ENCODE peak calls at places on chromosomes 3 and 15, in four cellular contexts. G is AG04450; E is CD8-positive, alpha-beta T cell; T is CD4-positive, alpha-beta T cell. L is an unnamed sample.

GRCh38 chr3:62493116-62493801 is 119.9 kb upstream of the FEZF2 start:
- DNase-seq in E (no peak), T (no peak), G (no peak), L (no peak)

GRCh38 chr3:152474585-152474984 is 205.9 kb downstream of the MBNL1 start:
- DNase-seq in E (no peak), T (no peak), G (no peak), L (no peak)

GRCh38 chr3:168495251-168495650 is 399.5 kb upstream of the GOLIM4 start:
- DNase-seq in T (no peak), G (no peak), E (no peak), L (no peak)

GRCh38 chr3:146921693-146922092 is 316.5 kb upstream of the PLSCR5 start:
- DNase-seq in T (no peak), G (no peak), E (no peak), L (no peak)

GRCh38 chr15:85009435-85009834 is 27.8 kb downstream of the PDE8A start:
- DNase-seq in T (no peak), E (no peak), G (no peak), L (no peak)

GRCh38 chr3:171099911-171100310 is 73.4 kb upstream of the SLC2A2 start:
- DNase-seq in E (no peak), T (no peak), G (no peak), L (no peak)

GRCh38 chr3:17741621-17742091 is 775 bp downstream of the TBC1D5 start:
- DNase-seq in T (no peak), E (no peak), G (no peak), L (no peak)

GRCh38 chr3:44832965-44833364 is 28.7 kb upstream of the TMEM42 start:
- DNase-seq in E (no peak), T (no peak), G (no peak), L (no peak)

GRCh38 chr3:64627471-64628321 is 60.1 kb downstream of the ADAMTS9 start:
- DNase-seq in T (no peak), G (no peak), E (no peak), L (no peak)

GRCh38 chr15:41128174-41128902 is 12.3 kb upstream of the INO80 start:
- DNase-seq in E (no peak), T (no peak), G (no peak), L (no peak)

GRCh38 chr3:134511500-134511899 is 25.6 kb downstream of the CEP63 start:
- DNase-seq in G (no peak), E (no peak), T (no peak), L (no peak)

GRCh38 chr15:72342385-72342784 is 22.4 kb upstream of the CELF6 start:
- DNase-seq in T (peak), G (no peak), E (peak), L (peak)

GRCh38 chr15:74037171-74038117 is 42.9 kb downstream of the PML start:
- DNase-seq in T (no peak), E (no peak), G (no peak), L (no peak)

GRCh38 chr3:156291269-156292123 is 171.1 kb downstream of the KCNAB1 start:
- DNase-seq in G (no peak), T (peak), E (no peak), L (peak)

GRCh38 chr15:32784571-32784970 is 66.8 kb downstream of the GREM1 start:
- DNase-seq in T (no peak), G (no peak), E (no peak), L (no peak)

GRCh38 chr15:80803580-80804525 is 24.7 kb downstream of the CEMIP start:
- DNase-seq in G (no peak), T (no peak), E (no peak), L (no peak)

GRCh38 chr15:62672268-62672667 is 370.3 kb upstream of the TPM1 start:
- DNase-seq in G (no peak), T (no peak), E (no peak), L (no peak)

GRCh38 chr3:72100062-72100511 is 315.1 kb upstream of the PROK2 start:
- DNase-seq in E (no peak), T (no peak), G (no peak), L (no peak)

GRCh38 chr15:51718745-51719144 is 18.7 kb downstream of the LYSMD2 start:
- DNase-seq in E (no peak), G (no peak), T (no peak), L (no peak)

GRCh38 chr3:49020335-49021212 is 1.3 kb upstream of the NDUFAF3 start:
- DNase-seq in G (no peak), T (no peak), E (no peak), L (no peak)

GRCh38 chr3:169104972-169105371 is 558.5 kb downstream of the MECOM start:
- DNase-seq in E (no peak), T (no peak), G (no peak), L (no peak)

GRCh38 chr3:138513073-138513843 is 78.8 kb downstream of the ESYT3 start:
- DNase-seq in T (no peak), G (no peak), E (no peak), L (no peak)
- H3K27ac ChIP-seq in T (no peak), G (no peak), E (no peak), L (no peak)

DNA sequence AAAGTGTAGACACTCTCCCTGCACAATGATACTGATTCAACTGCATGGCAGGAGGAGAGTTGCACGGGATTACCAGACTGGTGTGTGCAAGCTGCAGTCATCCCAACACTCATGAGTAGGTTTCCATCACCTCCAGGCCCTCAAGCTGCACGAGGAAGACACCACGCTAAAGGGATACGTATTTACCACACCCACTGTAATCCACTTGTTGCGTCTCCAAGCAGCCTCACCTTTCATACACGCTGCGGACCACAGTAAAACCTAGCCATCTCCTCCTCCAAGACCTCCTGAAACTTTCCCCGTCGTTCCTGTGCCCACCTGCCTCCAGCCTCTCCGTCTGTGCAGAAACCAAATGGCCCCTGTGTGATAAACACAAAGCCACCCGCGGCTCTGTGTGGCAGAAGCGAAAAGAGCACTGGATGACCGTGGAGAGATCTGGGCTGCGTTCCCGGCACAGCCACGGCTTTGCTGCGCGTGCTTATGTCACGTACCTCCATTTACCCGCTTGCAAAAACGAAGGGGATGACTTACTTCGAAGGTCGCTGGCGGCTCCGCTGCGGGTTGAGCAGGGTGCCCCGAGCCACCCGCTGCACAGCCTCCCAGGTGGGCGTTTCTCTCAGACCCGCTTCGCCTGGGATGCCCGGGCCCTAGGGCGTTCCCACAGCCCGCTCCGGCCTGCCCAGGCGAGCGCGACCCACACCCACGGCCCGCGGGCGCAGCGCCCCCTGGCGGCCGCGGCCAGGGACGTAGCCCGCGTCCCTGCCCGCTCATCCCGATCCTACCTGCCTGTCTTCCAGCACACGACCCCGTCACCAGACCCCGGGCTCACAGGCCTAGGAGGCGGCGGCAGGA is 638 bp downstream of the ABCC5 start:
- DNase-seq in E (no peak), G (no peak), T (no peak), L (peak)
- H3K27ac ChIP-seq in E (peak), G (no peak), T (peak), L (peak)

GRCh38 chr3:122562923-122563716 is 980 bp downstream of the PARP9 start:
- DNase-seq in G (no peak), T (no peak), E (no peak), L (no peak)
- H3K27ac ChIP-seq in G (no peak), T (peak), E (peak), L (peak)

DNA sequence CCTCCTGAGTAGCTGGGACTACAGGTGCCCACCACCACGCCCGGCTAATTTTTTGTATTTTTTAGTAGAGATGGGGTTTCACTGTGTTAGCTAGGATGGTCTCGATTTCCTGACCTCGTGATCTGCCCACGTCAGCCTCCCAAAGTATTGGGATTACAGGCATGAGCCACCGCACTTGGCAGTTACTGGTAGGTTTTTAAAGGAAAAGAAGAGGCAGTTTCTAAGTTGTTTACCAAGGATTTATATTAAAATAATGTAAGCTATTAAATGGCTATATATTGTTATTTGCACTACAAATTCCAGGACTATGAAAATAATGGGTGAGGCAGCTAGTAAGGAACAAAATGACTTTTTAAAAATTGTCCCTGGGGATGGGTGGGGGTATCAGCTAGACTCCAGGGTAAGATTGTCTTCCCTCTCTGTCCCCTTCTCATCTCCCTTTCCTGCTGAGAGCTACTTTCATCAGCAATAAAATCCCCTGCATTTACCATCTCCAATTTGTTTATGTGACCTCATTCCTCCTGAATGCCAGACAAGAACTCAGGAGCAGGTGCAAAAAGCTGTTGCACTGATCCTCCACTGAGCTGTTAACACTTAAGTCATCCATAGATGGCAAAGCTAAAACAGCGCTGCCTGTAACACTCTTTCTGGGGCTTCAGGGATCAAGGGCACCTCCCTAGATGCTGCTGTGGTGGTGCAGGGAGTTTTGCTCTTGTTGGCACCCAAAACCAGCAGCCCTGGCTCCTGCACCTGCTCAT is 165.2 kb downstream of the ZPLD1 start:
- DNase-seq in G (no peak), T (no peak), E (no peak), L (no peak)
- H3K27ac ChIP-seq in G (no peak), T (no peak), E (no peak), L (no peak)

GRCh38 chr15:94877833-94878232 is 646.5 kb downstream of the MCTP2 start:
- DNase-seq in G (no peak), T (no peak), E (no peak), L (no peak)
- H3K27ac ChIP-seq in G (no peak), T (no peak), E (no peak), L (no peak)

DNA sequence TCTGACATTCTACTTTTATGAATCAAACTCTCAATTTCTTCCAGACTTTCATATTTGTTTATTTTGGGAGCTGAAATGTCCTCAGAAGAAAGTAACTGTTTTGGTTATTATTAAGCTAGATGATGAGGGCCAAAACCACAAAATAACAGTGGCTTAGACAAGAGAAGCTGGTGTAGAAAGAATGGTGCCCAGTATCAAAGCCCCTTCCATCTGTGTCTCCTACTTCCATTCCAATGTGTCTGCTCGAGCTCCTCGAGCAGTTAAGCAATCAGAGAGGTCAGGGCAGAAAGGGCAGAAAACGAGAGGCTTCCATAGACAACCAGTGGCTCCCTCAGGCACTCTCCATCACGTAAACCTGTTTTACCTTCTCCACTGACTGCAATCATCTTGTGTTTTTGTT is 59.7 kb upstream of the MAGI1 start:
- DNase-seq in E (no peak), G (peak), T (no peak), L (no peak)
- H3K27ac ChIP-seq in E (no peak), G (no peak), T (no peak), L (no peak)

GRCh38 chr15:64288999-64289398 is 67.0 kb downstream of the CSNK1G1 start:
- DNase-seq in E (no peak), T (no peak), G (no peak), L (no peak)

GRCh38 chr15:64288577-64288976 is 67.4 kb downstream of the CSNK1G1 start:
- DNase-seq in E (no peak), T (no peak), G (peak), L (no peak)

GRCh38 chr15:64286473-64286872 is 69.5 kb downstream of the CSNK1G1 start:
- DNase-seq in G (no peak), E (no peak), T (no peak), L (no peak)

GRCh38 chr15:64287953-64288352 is 68.0 kb downstream of the CSNK1G1 start:
- DNase-seq in E (no peak), T (no peak), G (no peak), L (no peak)

DNA sequence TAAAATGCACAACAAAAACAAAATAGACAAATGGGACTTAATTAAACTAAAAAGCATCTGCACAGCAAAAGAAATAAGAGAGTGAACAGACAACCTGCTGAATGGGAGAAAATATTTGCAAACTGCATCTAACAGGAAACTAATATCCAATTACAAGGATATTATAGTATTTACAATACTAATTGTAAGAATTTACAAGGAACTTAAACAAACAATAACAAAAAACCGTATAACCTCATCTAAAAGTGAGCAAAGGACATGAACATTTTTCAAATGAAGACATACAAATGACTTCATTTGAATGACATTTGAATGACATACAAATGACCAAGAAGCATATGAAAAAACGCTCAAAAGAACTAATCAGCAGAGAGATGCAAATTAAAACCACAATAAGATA is 66.4 kb downstream of the CSNK1G1 start:
- DNase-seq in G (no peak), E (no peak), T (no peak), L (no peak)
- H3K27ac ChIP-seq in G (no peak), E (no peak), T (no peak), L (no peak)

GRCh38 chr15:101105059-101105851 is 146.6 kb downstream of the CHSY1 start:
- DNase-seq in G (no peak), E (no peak), T (no peak), L (no peak)
- H3K27ac ChIP-seq in G (no peak), E (no peak), T (no peak), L (no peak)

GRCh38 chr3:194148383-194148782 is 12.4 kb downstream of the HES1 start:
- DNase-seq in T (no peak), G (no peak), E (no peak), L (peak)

GRCh38 chr3:194147679-194148078 is 11.7 kb downstream of the HES1 start:
- DNase-seq in E (no peak), G (no peak), T (no peak), L (no peak)

GRCh38 chr3:194145702-194146101 is 9.8 kb downstream of the HES1 start:
- DNase-seq in T (no peak), G (no peak), E (no peak), L (no peak)

GRCh38 chr3:194154346-194154745 is 18.4 kb downstream of the HES1 start:
- DNase-seq in E (no peak), T (no peak), G (no peak), L (no peak)

GRCh38 chr3:194150252-194150934 is 14.4 kb downstream of the HES1 start:
- DNase-seq in T (no peak), E (no peak), G (no peak), L (no peak)
- H3K27ac ChIP-seq in T (no peak), E (no peak), G (no peak), L (no peak)

DNA sequence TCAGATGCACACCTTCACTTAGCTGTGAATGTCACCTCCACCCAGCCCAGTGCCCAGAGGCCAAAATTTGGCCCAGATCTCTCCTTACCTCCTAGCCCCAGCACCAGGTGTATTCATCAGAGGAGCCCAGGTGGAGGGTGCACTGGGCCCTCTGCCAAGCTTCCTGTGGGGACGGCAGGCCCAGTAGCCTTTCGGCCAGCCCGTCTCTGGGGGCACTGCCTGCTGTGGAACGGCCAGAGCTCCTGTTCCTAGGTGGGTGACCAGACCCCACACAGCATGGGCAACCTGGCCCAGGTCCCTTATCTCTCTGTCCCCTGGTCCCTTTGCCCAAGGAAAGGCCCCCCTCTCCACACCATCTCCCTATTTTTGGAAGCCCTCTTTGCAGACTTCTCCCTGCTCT is 67.8 kb downstream of the AAGAB start:
- DNase-seq in T (no peak), G (no peak), E (no peak), L (no peak)
- H3K27ac ChIP-seq in T (no peak), G (peak), E (no peak), L (no peak)

L was measured in substantia nigra.